ENCODE peak calls at places on chromosome 13, in ten cellular contexts. M is glutamatergic neuron, X is dorsolateral prefrontal cortex, Q is neural crest cell, C is WTC11, V is AG09319, L is heart left ventricle, T is foreskin fibroblast, B is endothelial cell of umbilical vein, U is right atrium auricular region. S is an unnamed sample.

GRCh38 chr13:49869514-49869913 is 66.6 kb downstream of the SPRYD7 start:
- DNase-seq in T (peak; percentile 45), U (no peak), C (peak; percentile 69), M (no peak), Q (peak; percentile 6), B (peak; percentile 22), X (no peak), L (no peak), V (no peak), S (no peak)

GRCh38 chr13:20685042-20685441 is 18.5 kb upstream of the IL17D start:
- DNase-seq in B (peak; percentile 32), V (no peak), C (no peak), L (no peak), X (no peak), M (no peak), U (no peak), T (no peak), Q (no peak), S (no peak)

GRCh38 chr13:42047561-42048322 is 706 bp upstream of the DGKH start:
- DNase-seq in C (peak; percentile 57), M (peak; percentile 47), X (no peak), V (no peak), B (peak; percentile 63), T (peak; percentile 88), U (peak; percentile 64), Q (peak; percentile 37), L (peak; percentile 40), S (no peak)

GRCh38 chr13:113926951-113927660 is 46.8 kb downstream of the C13orf46 start:
- DNase-seq in M (no peak), X (no peak), C (peak; percentile 4), Q (no peak), B (no peak), L (no peak), V (no peak), U (no peak), T (peak; percentile 44), S (no peak)

GRCh38 chr13:95212962-95213850 is 88.0 kb downstream of the ABCC4 start:
- DNase-seq in L (no peak), U (no peak), T (no peak), Q (no peak), B (peak; percentile 39), C (no peak), M (no peak), X (no peak), V (no peak), S (no peak)

GRCh38 chr13:41678320-41678719 is 221.0 kb downstream of the RGCC start:
- DNase-seq in Q (no peak), M (no peak), L (no peak), T (peak; percentile 32), V (no peak), X (no peak), C (no peak), B (no peak), U (no peak), S (no peak)

GRCh38 chr13:111328111-111328802 is 7.8 kb downstream of the TEX29 start:
- DNase-seq in X (no peak), Q (no peak), M (no peak), L (no peak), U (peak; percentile 26), B (no peak), C (no peak), T (no peak), V (no peak), S (no peak)

GRCh38 chr13:32135655-32136054 is 104.1 kb downstream of the FRY start:
- DNase-seq in B (no peak), Q (no peak), C (no peak), T (peak; percentile 70), L (no peak), M (no peak), X (no peak), V (no peak), U (no peak), S (no peak)

GRCh38 chr13:114339779-114340534 is 25.7 kb downstream of the CHAMP1 start:
- DNase-seq in V (peak; percentile 28), L (no peak), C (no peak), Q (no peak), T (peak; percentile 75), U (no peak), M (no peak), X (no peak), B (peak; percentile 52), S (no peak)

GRCh38 chr13:84925443-84925842 is 873.8 kb downstream of the SLITRK6 start:
- DNase-seq in L (no peak), C (no peak), X (no peak), B (no peak), T (peak; percentile 4), U (no peak), Q (no peak), V (no peak), M (no peak), S (no peak)

GRCh38 chr13:78241278-78241919 is 322.8 kb upstream of the EDNRB start:
- DNase-seq in Q (peak; percentile 62), B (peak; percentile 53), V (no peak), U (no peak), X (peak; percentile 32), L (peak; percentile 16), C (peak; percentile 73), M (peak; percentile 70), T (peak; percentile 4), S (peak; percentile 42)

GRCh38 chr13:59562924-59563323 is 600.8 kb downstream of the DIAPH3 start:
- DNase-seq in B (no peak), C (no peak), U (no peak), L (no peak), X (no peak), M (no peak), T (no peak), Q (no peak), V (no peak), S (no peak)

GRCh38 chr13:48873081-48873480 is 102.6 kb upstream of the FNDC3A start:
- DNase-seq in X (no peak), C (no peak), L (no peak), V (no peak), Q (no peak), M (no peak), T (peak; percentile 14), B (no peak), U (no peak), S (no peak)

GRCh38 chr13:93502071-93502470 is 275.5 kb downstream of the GPC6 start:
- DNase-seq in V (no peak), T (no peak), Q (no peak), U (no peak), M (no peak), X (no peak), B (no peak), L (no peak), C (no peak), S (no peak)

GRCh38 chr13:32731576-32731975 is 145.3 kb downstream of the PDS5B start:
- DNase-seq in T (peak; percentile 40), B (peak; percentile 71), C (no peak), X (no peak), V (no peak), Q (no peak), U (no peak), M (no peak), L (no peak), S (no peak)

GRCh38 chr13:32499538-32500210 is 38.9 kb downstream of the N4BP2L2 start:
- DNase-seq in L (no peak), V (no peak), M (no peak), X (no peak), Q (no peak), C (no peak), T (no peak), B (no peak), U (no peak), S (no peak)

DNA sequence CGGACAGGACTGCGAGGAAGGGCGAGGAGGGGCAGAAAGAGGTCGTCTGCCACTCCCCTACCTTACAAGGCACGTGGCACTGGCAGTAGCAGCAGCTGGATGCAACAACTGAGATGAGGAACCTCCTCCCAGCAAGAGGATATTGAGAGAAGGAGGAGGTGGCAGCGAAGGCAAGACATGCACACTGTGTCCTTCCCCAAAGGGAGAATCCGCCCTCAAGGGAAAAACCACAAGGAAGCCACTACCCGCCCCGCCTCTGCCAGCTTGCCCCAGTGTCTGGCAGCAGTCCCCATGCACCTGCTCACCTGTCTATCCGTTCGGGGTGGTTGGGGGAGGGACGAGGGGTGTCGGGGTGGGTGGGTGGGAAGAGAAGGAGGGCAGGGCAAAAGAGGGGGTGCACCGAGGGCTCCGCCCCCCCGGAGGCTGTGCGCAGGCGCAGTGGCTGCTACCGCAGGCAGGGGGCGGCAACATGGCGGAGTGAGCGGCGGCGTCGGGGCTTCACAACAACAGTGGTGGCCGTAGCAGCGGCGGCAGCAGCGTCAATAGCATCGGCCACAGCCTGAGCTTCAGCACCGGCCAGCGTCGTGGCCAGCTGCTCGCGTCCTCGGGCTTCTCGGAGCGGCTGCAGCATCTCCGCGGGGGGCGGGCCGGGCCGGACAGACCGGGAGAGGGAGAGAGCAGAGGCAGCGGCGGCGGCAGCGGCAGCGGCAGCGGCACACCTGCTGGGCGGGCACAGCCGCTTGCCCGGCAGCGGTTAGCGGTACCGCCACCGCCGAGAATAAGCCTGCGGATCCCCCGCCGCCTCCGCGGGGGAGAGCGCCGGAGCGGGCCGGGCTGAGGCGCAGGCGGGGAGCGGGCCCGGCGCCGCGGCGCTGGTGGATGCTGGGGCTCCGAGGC is at the start of gene NBEA:
- DNase-seq in Q (peak; percentile 76), V (peak; percentile 10), C (peak; percentile 92), T (peak; percentile 88), U (peak; percentile 64), B (peak; percentile 80), L (peak; percentile 89), X (peak; percentile 80), M (peak; percentile 84), S (peak; percentile 75)
- TF ChIP-seq CTCF in Q (peak; percentile 33), V (peak; percentile 4), C (peak; percentile 58), T (no peak), U (peak; percentile 53), B (no peak), L (peak; percentile 25), X (peak; percentile 51), M (peak; percentile 73), S (peak; percentile 38)

DNA sequence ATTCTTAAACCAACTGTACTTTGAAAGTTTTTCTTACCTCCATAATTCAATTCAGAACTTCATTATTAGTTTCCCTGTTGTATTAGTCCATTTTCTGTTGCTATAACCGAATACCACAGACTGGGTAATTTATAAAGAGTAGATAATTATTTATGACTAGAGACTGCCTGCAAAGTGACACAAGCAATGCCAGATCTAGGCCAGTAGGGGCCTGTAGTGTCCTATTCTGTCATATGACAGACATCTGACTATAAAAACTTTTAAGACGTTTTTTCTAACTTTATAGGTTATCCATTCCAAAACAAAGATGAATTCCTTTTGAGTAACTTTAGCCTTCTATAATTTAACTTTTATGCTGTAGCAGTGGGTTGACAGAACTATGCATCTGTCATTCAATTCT is 2783.8 kb downstream of the PCDH9 start:
- DNase-seq in T (peak; percentile 25), U (no peak), M (no peak), C (no peak), Q (no peak), B (no peak), L (no peak), X (no peak), V (no peak), S (no peak)
- TF ChIP-seq CTCF in T (peak; percentile 17), U (no peak), M (peak; percentile 59), C (peak; percentile 15), Q (peak; percentile 64), B (peak; percentile 21), L (no peak), X (no peak), V (peak; percentile 19), S (no peak)

GRCh38 chr13:33931397-33931987 is 113.5 kb downstream of the RFC3 start:
- DNase-seq in C (peak; percentile 17), Q (peak; percentile 13), U (no peak), B (peak; percentile 39), V (no peak), M (no peak), X (no peak), T (peak; percentile 78), L (no peak), S (no peak)
- TF ChIP-seq CTCF in C (peak; percentile 39), Q (peak; percentile 74), U (peak; percentile 30), B (peak; percentile 52), V (peak; percentile 51), M (peak; percentile 71), X (peak; percentile 62), T (peak; percentile 36), L (peak; percentile 37), S (peak; percentile 63)

GRCh38 chr13:73228546-73228945 is 169.7 kb downstream of the KLF5 start:
- DNase-seq in L (no peak), Q (no peak), C (no peak), T (no peak), U (no peak), X (no peak), M (no peak), B (no peak), V (no peak), S (no peak)
- TF ChIP-seq CTCF in L (no peak), Q (no peak), C (no peak), T (peak; percentile 24), U (no peak), X (no peak), M (no peak), B (no peak), V (peak; percentile 8), S (no peak)

S was measured in mesothelial cell of epicardium.